ENCODE peak calls at places on chromosomes 4 and X, in ten cellular contexts. U is GM12865; D is tibial nerve; J is BE2C; Q is choroid plexus epithelial cell; V is GM12891; W is RCC 7860; H is endothelial cell; I is HT-29; O is activated naive CD4-positive, alpha-beta T cell treated with anti-CD3 and anti-CD28 coated beads, Interleukin-2, amount 50 U/mL, for 72 hours. B is an unnamed sample.
A peak's percentile ranks its signal among the peaks of the same experiment; 100 is the strongest.

GRCh38 chrX:133005038-133005437 is 46.6 kb upstream of the HS6ST2 start:
- DNase-seq in U (peak; percentile 0), V (no peak), I (peak; percentile 48), O (peak; percentile 1), D (no peak), Q (peak; percentile 28), H (no peak), W (peak; percentile 14), J (no peak), B (no peak)

GRCh38 chrX:37679230-37679629 is 6.4 kb upstream of the XK start:
- DNase-seq in D (no peak), H (no peak), V (no peak), I (no peak), J (no peak), Q (no peak), U (no peak), W (no peak), O (no peak), B (no peak)

GRCh38 chr4:151233600-151233999 is 43.4 kb upstream of the PRSS48 start:
- DNase-seq in H (no peak), V (no peak), J (no peak), O (no peak), W (no peak), D (no peak), I (no peak), U (no peak), Q (no peak), B (no peak)

GRCh38 chrX:15744181-15744867 is 6.3 kb downstream of the CA5B start:
- DNase-seq in H (no peak), U (no peak), J (peak; percentile 25), V (no peak), I (no peak), D (no peak), O (no peak), Q (no peak), W (peak; percentile 50), B (no peak)

GRCh38 chrX:137052641-137053235 is 18.9 kb upstream of the GPR101 start:
- DNase-seq in V (no peak), I (no peak), W (no peak), H (peak; percentile 14), J (no peak), O (no peak), U (no peak), D (no peak), Q (no peak), B (no peak)

GRCh38 chr4:164509951-164510350 is 244.0 kb upstream of the SMIM31 start:
- DNase-seq in J (no peak), D (no peak), V (no peak), W (no peak), H (no peak), U (no peak), Q (no peak), O (no peak), I (no peak), B (no peak)

GRCh38 chr4:111717916-111718315 is 427.3 kb upstream of the FAM241A start:
- DNase-seq in U (no peak), I (no peak), D (no peak), Q (no peak), O (no peak), W (no peak), V (no peak), H (no peak), J (no peak), B (no peak)

GRCh38 chr4:76658231-76659102 is 223.4 kb downstream of the SHROOM3 start:
- DNase-seq in U (no peak), I (no peak), Q (peak; percentile 35), H (no peak), J (no peak), V (no peak), O (no peak), D (no peak), W (peak; percentile 63), B (peak; percentile 49)

GRCh38 chr4:12729384-12729783 is 754.8 kb downstream of the RAB28 start:
- DNase-seq in I (peak; percentile 39), D (no peak), J (no peak), W (no peak), U (peak; percentile 18), H (no peak), Q (peak; percentile 43), O (no peak), V (no peak), B (peak; percentile 8)

GRCh38 chr4:52861171-52861873 is 795 bp upstream of the RASL11B start:
- DNase-seq in D (no peak), O (no peak), V (no peak), Q (no peak), H (no peak), I (no peak), U (no peak), J (no peak), W (no peak), B (no peak)

GRCh38 chrX:86047174-86047991 is at the start of gene CHM:
- DNase-seq in V (peak; percentile 36), J (peak; percentile 56), I (peak; percentile 77), Q (peak; percentile 89), W (peak; percentile 57), U (peak; percentile 81), O (peak; percentile 38), D (peak; percentile 71), H (peak; percentile 47), B (peak; percentile 71)

GRCh38 chrX:46758163-46758955 is 559 bp downstream of the SLC9A7 start:
- DNase-seq in V (no peak), I (peak; percentile 23), W (no peak), O (peak; percentile 5), Q (no peak), U (peak; percentile 51), H (no peak), D (no peak), J (no peak), B (no peak)

GRCh38 chr4:76781698-76782595 is 116.0 kb downstream of the SOWAHB start:
- DNase-seq in H (no peak), W (peak; percentile 89), D (no peak), V (no peak), Q (peak; percentile 97), U (peak; percentile 92), O (no peak), J (no peak), I (peak; percentile 86), B (peak; percentile 73)

B was measured in fibroblast of the conjunctiva.